ENCODE peak calls at places on chromosomes 4 and X, in nine cellular contexts. G is GM03348, U is mammary epithelial cell, K is AML-193, C is amygdala, F is nephron progenitor cell, A is mesendoderm, I is AG20443, V is cardiac muscle cell. N is an unnamed sample.
A peak's percentile ranks its signal among the peaks of the same experiment; 100 is the strongest.

GRCh38 chr4:60992037-60992436 is 208.1 kb upstream of the ADGRL3 start:
- DNase-seq in G (no peak), V (no peak), U (peak; percentile 77), F (no peak), I (no peak), A (no peak), K (no peak), C (peak; percentile 1), N (no peak)

GRCh38 chr4:88706574-88706973 is 8.9 kb upstream of the NAP1L5 start:
- DNase-seq in F (peak; percentile 6), I (peak; percentile 71), U (peak; percentile 26), K (no peak), A (peak; percentile 60), C (peak; percentile 16), V (peak; percentile 83), G (peak; percentile 78), N (no peak)

GRCh38 chrX:40987413-40987812 is 97.8 kb upstream of the USP9X start:
- DNase-seq in K (no peak), C (no peak), F (no peak), G (no peak), U (no peak), A (peak; percentile 75), V (no peak), I (no peak), N (no peak)

GRCh38 chr4:95377511-95377910 is 171.3 kb downstream of the UNC5C start:
- DNase-seq in K (no peak), G (no peak), V (no peak), I (no peak), U (no peak), A (no peak), F (no peak), C (no peak), N (no peak)

GRCh38 chr4:156578005-156578404 is 393.6 kb downstream of the PDGFC start:
- DNase-seq in I (no peak), V (peak; percentile 11), F (no peak), U (no peak), C (no peak), A (no peak), K (no peak), G (no peak), N (no peak)

GRCh38 chr4:42596918-42597317 is 60.0 kb downstream of the ATP8A1 start:
- DNase-seq in C (no peak), I (no peak), V (no peak), F (no peak), A (no peak), U (no peak), G (no peak), K (no peak), N (no peak)

GRCh38 chrX:96841325-96841724 is 42.4 kb upstream of the RPA4 start:
- DNase-seq in F (no peak), G (no peak), K (no peak), V (no peak), C (no peak), A (peak; percentile 23), I (no peak), U (no peak), N (no peak)

GRCh38 chrX:139890991-139891700 is 41.7 kb downstream of the ATP11C start:
- DNase-seq in A (no peak), V (peak; percentile 55), I (peak; percentile 10), C (no peak), U (peak; percentile 73), F (no peak), K (no peak), G (peak; percentile 35), N (no peak)

GRCh38 chrX:100924370-100924769 is 4.3 kb downstream of the XKRX start:
- DNase-seq in I (no peak), U (no peak), C (no peak), K (no peak), F (no peak), G (no peak), A (no peak), V (no peak), N (no peak)

GRCh38 chr4:75432683-75433082 is 81.5 kb downstream of the RCHY1 start:
- DNase-seq in A (peak; percentile 82), K (peak; percentile 40), V (peak; percentile 22), G (peak; percentile 14), C (no peak), I (peak; percentile 16), U (peak; percentile 17), F (no peak), N (no peak)

GRCh38 chr4:107747748-107748486 is 27.9 kb upstream of the PAPSS1 start:
- DNase-seq in I (no peak), V (no peak), C (no peak), A (no peak), U (no peak), G (no peak), K (no peak), F (no peak), N (no peak)

GRCh38 chr4:86991998-86992397 is 57.2 kb downstream of the AFF1 start:
- DNase-seq in I (no peak), U (no peak), G (no peak), F (no peak), A (no peak), V (no peak), K (no peak), C (no peak), N (no peak)

GRCh38 chr4:93633721-93634120 is 194.8 kb upstream of the ATOH1 start:
- DNase-seq in K (no peak), C (no peak), U (no peak), F (no peak), A (no peak), I (no peak), G (no peak), V (no peak), N (no peak)

GRCh38 chr4:165005352-165005751 is 26.4 kb upstream of the TRIM60 start:
- DNase-seq in F (no peak), K (no peak), A (no peak), I (no peak), V (no peak), U (no peak), G (no peak), C (no peak), N (no peak)

GRCh38 chrX:39476596-39476995 is 621.2 kb downstream of the BCOR start:
- DNase-seq in A (peak; percentile 54), I (peak; percentile 11), V (no peak), U (no peak), C (no peak), G (no peak), K (no peak), F (peak; percentile 25), N (no peak)

GRCh38 chr4:81852031-81852715 is 380.5 kb upstream of the RASGEF1B start:
- DNase-seq in G (no peak), V (no peak), A (no peak), I (no peak), K (no peak), F (no peak), C (no peak), U (no peak), N (no peak)

GRCh38 chr4:100977746-100978397 is 369.5 kb downstream of the PPP3CA start:
- DNase-seq in V (peak; percentile 62), F (no peak), I (peak; percentile 16), U (peak; percentile 17), G (peak; percentile 30), K (no peak), A (no peak), C (no peak), N (no peak)

GRCh38 chrX:20252392-20253231 is 14.1 kb downstream of the RPS6KA3 start:
- DNase-seq in I (peak; percentile 50), G (peak; percentile 52), F (peak; percentile 35), K (peak; percentile 13), A (peak; percentile 71), C (no peak), V (peak; percentile 61), U (peak; percentile 42), N (peak; percentile 67)

GRCh38 chr4:76896731-76897521 is 1.0 kb downstream of the SOWAHB start:
- DNase-seq in A (peak; percentile 74), I (peak; percentile 56), U (peak; percentile 48), G (peak; percentile 51), V (peak; percentile 27), K (no peak), C (no peak), F (peak; percentile 65), N (peak; percentile 81)

GRCh38 chr4:109432676-109433075 is 939 bp upstream of the SEC24B start:
- DNase-seq in G (peak; percentile 63), C (no peak), F (no peak), U (peak; percentile 54), V (peak; percentile 83), A (peak; percentile 64), I (peak; percentile 33), K (no peak), N (no peak)

GRCh38 chr4:150960079-150960478 is 55.0 kb downstream of the LRBA start:
- DNase-seq in U (peak; percentile 33), C (no peak), F (no peak), V (peak; percentile 49), K (peak; percentile 7), A (peak; percentile 73), I (peak; percentile 55), G (peak; percentile 53), N (no peak)

GRCh38 chrX:83508006-83508405 is at the start of gene POU3F4:
- DNase-seq in K (no peak), G (peak; percentile 12), C (peak; percentile 33), I (peak; percentile 12), U (no peak), A (peak; percentile 89), F (peak; percentile 63), V (no peak), N (peak; percentile 45)

GRCh38 chrX:10600479-10600878 is 19.9 kb downstream of the MID1 start:
- DNase-seq in F (no peak), U (no peak), V (no peak), I (no peak), C (no peak), A (no peak), G (no peak), K (no peak), N (no peak)

GRCh38 chrX:41781500-41781899 is 57.5 kb downstream of the GPR82 start:
- DNase-seq in A (peak; percentile 42), F (no peak), G (peak; percentile 33), V (peak; percentile 49), U (peak; percentile 23), K (peak; percentile 37), I (peak; percentile 34), C (no peak), N (no peak)

GRCh38 chr4:46329118-46329976 is 60.6 kb downstream of the GABRA2 start:
- DNase-seq in I (no peak), F (peak; percentile 34), K (peak; percentile 14), A (peak; percentile 82), G (no peak), V (peak; percentile 77), C (peak; percentile 18), U (peak; percentile 60), N (no peak)

GRCh38 chr4:1337376-1337831 is 9.6 kb upstream of the UVSSA start:
- DNase-seq in U (peak; percentile 34), V (no peak), K (no peak), C (no peak), G (no peak), A (peak; percentile 26), F (no peak), I (no peak), N (no peak)

GRCh38 chrX:19678941-19679340 is 163.6 kb upstream of the MAP3K15 start:
- DNase-seq in U (peak; percentile 72), I (no peak), K (no peak), F (no peak), V (no peak), G (no peak), C (no peak), A (no peak), N (no peak)

GRCh38 chr4:35534946-35535345 is 709.4 kb downstream of the ARAP2 start:
- DNase-seq in G (no peak), U (no peak), I (no peak), F (no peak), K (no peak), A (no peak), C (no peak), V (no peak), N (no peak)

GRCh38 chr4:109164011-109164410 is 138.4 kb downstream of the COL25A1 start:
- DNase-seq in K (no peak), F (no peak), C (no peak), A (peak; percentile 81), I (peak; percentile 22), G (peak; percentile 33), U (no peak), V (peak; percentile 67), N (no peak)

GRCh38 chr4:15525080-15525479 is 55.4 kb downstream of the CC2D2A start:
- DNase-seq in U (peak; percentile 89), F (no peak), K (no peak), I (no peak), G (no peak), C (no peak), A (peak; percentile 51), V (no peak), N (no peak)